ENCODE peak calls at places on chromosomes 11 and 22, in ten cellular contexts. Y is tibial artery; V is GM23248; K is neuronal stem cell; C is CD4-positive, alpha-beta memory T cell; Q is adrenal gland; D is IMR-90; O is astrocyte; U is uterus; S is transverse colon. F is an unnamed sample. For H3K36me3 and H3K4me1, the result is how much of the 10 kb centered on the place peaks cover.

GRCh38 chr11:40054631-40055030 is 1404.8 kb downstream of the LRRC4C start:
- DNase-seq in Y (no peak), V (no peak), K (no peak), C (no peak), Q (no peak), D (no peak), O (no peak), U (no peak), S (no peak), F (no peak)

GRCh38 chr11:102762414-102762813 is 18.0 kb downstream of the MMP10 start:
- DNase-seq in Y (no peak), V (peak), K (no peak), C (no peak), Q (no peak), D (peak), O (peak), U (no peak), S (no peak), F (no peak)

GRCh38 chr22:49011769-49012598 is 815.7 kb downstream of the BRD1 start:
- DNase-seq in Y (peak), V (no peak), K (no peak), C (no peak), Q (peak), D (no peak), O (no peak), U (no peak), S (no peak), F (no peak)

GRCh38 chr11:111663820-111664219 is 61.6 kb downstream of the SIK2 start:
- DNase-seq in Y (no peak), V (peak), K (no peak), C (no peak), Q (peak), D (no peak), O (peak), U (peak), S (peak), F (no peak)

GRCh38 chr11:57306156-57306876 is 18.4 kb downstream of the TNKS1BP1 start:
- DNase-seq in Y (no peak), V (peak), K (no peak), C (no peak), Q (no peak), D (peak), O (no peak), U (no peak), S (no peak), F (no peak)

GRCh38 chr22:39496131-39496838 is 5.8 kb upstream of the MIEF1 start:
- DNase-seq in Y (peak), V (peak), K (peak), C (peak), Q (peak), D (peak), O (peak), U (peak), S (peak), F (peak)

GRCh38 chr11:125401746-125402145 is 94.3 kb downstream of the FEZ1 start:
- DNase-seq in Y (no peak), V (peak), K (peak), C (no peak), Q (no peak), D (peak), O (no peak), U (no peak), S (no peak), F (no peak)

GRCh38 chr11:82174610-82175009 is 559.1 kb downstream of the FAM181B start:
- DNase-seq in Y (no peak), V (peak), K (no peak), C (no peak), Q (no peak), D (no peak), O (no peak), U (no peak), S (no peak), F (peak)

GRCh38 chr22:47146941-47147340 is 384.5 kb downstream of the TBC1D22A start:
- DNase-seq in Y (no peak), V (no peak), K (no peak), C (no peak), Q (no peak), D (no peak), O (no peak), U (no peak), S (no peak), F (no peak)

GRCh38 chr22:27913162-27913741 is 5.8 kb downstream of the PITPNB start:
- DNase-seq in Y (no peak), V (no peak), K (no peak), C (no peak), Q (no peak), D (peak), O (no peak), U (no peak), S (no peak), F (no peak)

DNA sequence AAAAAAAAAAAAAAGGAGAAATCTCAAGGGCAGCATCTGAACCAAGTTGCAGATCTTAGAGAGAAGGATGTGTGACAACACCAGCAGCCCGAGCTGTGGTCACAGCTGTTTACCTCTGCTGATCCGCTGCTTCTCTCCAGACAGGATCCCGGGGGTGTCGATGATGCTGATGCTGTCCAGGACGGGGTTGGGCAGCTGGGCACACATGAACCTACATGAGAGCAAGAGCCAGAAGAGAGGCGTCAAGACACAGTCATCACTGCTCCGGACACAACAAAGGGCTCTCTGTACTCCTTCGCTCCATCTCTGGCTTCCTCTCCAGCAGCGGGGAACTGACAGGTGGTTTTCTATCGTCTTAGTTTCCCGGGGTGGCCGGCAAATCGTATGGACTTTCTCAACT is 4.1 kb downstream of the EHD1 start:
- DNase-seq in Y (no peak), V (no peak), K (no peak), C (peak), Q (no peak), D (peak), O (peak), U (no peak), S (peak), F (no peak)
- H3K36me3 ChIP-seq in Y (under half), V (under half), K (under half), C (under half), Q (under half), D (under half), O (under half), U (under half), S (under half), F (under half)

GRCh38 chr11:2377511-2378443 is 667 bp downstream of the CD81 start:
- DNase-seq in Y (peak), V (peak), K (peak), C (no peak), Q (no peak), D (peak), O (peak), U (peak), S (peak), F (no peak)

GRCh38 chr11:2378527-2379210 is 1.6 kb downstream of the CD81 start:
- DNase-seq in Y (no peak), V (peak), K (no peak), C (no peak), Q (no peak), D (peak), O (peak), U (peak), S (no peak), F (no peak)

GRCh38 chr11:2380807-2381350 is 3.8 kb downstream of the CD81 start:
- DNase-seq in Y (peak), V (peak), K (no peak), C (no peak), Q (peak), D (no peak), O (no peak), U (peak), S (peak), F (no peak)

GRCh38 chr11:2380396-2380795 is 3.3 kb downstream of the CD81 start:
- DNase-seq in Y (no peak), V (no peak), K (no peak), C (no peak), Q (no peak), D (no peak), O (no peak), U (no peak), S (no peak), F (no peak)

DNA sequence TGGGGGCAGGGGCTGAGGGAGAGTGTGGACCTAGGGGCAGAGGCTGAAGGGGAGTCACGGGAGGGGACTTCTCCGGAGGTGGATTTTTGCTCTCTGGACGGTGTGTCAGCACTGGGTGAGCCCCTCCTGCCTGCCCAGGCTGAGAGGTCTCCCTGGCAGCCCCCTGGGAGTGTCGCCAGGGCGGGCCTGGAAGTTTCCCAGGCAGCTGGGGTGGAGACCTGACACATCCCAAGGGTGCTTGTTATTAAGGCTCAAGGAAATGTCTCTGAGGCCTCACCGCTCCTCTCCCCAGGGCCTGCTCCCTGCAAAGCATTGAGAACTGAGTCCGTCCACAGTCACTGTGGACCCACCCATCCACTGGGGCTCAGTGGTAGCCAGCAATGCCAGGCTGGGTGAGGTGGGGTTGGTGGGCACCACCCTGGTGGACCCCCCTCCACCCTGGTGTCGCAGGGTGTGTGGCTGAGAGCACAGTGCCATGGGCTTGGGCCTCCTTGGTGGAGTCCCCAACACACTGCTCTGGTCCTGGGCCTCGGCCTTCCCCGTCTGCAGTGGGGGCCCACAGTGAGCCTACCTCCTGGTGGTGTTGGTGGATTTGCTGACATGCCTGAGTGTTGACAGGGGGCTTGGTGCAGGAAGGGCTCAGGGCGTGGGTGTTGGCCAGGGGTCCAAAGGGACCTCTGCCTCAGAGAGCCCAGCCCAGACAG is 2.5 kb downstream of the CD81 start:
- DNase-seq in Y (no peak), V (peak), K (no peak), C (no peak), Q (no peak), D (no peak), O (no peak), U (no peak), S (no peak), F (no peak)
- H3K4me1 ChIP-seq in Y (half or more), V (under half), K (under half), C (half or more), Q (half or more), D (under half), O (under half), U (under half), S (half or more), F (under half)

DNA sequence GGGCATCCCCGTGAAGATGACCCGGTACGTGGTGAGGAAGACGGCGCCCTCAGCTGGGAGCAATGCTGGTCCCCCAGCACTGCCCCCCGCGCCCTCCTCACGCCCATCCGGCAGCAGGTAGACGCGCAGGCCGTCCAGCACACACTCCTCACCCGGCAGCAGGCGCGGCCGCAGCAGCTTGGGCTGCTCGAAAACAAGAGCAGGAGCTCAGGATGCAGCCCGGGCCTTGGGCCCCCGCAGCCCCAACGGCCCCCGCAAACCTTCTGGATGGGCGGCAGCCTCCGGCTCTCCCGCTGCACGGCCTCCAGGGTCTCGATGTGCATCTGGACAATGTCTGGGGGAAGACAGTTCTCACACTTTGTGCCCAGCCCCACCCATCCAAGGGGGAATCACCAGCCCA is 13.3 kb downstream of the SBF1 start:
- DNase-seq in Y (no peak), V (no peak), K (no peak), C (no peak), Q (no peak), D (no peak), O (no peak), U (no peak), S (no peak), F (no peak)
- H3K36me3 ChIP-seq in Y (half or more), V (under half), K (half or more), C (half or more), Q (under half), D (half or more), O (under half), U (under half), S (half or more), F (half or more)

GRCh38 chr11:44162662-44163061 is 67.2 kb downstream of the EXT2 start:
- DNase-seq in Y (no peak), V (no peak), K (no peak), C (no peak), Q (no peak), D (no peak), O (no peak), U (no peak), S (no peak), F (no peak)
- H3K4me1 ChIP-seq in Y (under half), V (under half), K (under half), C (under half), Q (under half), D (under half), O (under half), U (under half), S (under half), F (under half)

GRCh38 chr11:10484461-10485180 is 29.6 kb downstream of the AMPD3 start:
- DNase-seq in Y (peak), V (no peak), K (no peak), C (no peak), Q (peak), D (no peak), O (no peak), U (no peak), S (no peak), F (no peak)
- H3K36me3 ChIP-seq in Y (under half), V (under half), K (under half), C (half or more), Q (under half), D (under half), O (under half), U (under half), S (under half), F (under half)

DNA sequence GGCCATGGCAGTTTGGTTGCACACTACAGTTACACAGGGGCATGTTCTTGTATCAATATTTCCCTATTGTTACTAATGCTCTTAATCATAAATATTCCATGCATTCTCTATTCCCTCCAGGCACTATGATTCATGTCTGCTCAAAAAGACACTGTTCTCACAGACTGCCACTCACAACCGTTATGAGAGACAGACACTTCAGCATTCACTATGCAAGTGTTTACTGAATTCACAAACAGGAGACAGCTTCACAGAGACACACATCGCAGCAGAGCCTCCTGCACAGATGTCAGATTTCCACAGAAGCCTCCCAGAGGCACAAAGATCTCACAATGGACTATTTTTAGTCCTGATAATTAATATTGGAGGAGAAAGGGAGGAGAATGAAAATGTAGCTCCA is 930.4 kb downstream of the OPCML start:
- DNase-seq in Y (no peak), V (peak), K (no peak), C (no peak), Q (no peak), D (no peak), O (no peak), U (no peak), S (no peak), F (no peak)
- H3K4me1 ChIP-seq in Y (under half), V (under half), K (under half), C (under half), Q (under half), D (under half), O (under half), U (under half), S (under half), F (under half)

DNA sequence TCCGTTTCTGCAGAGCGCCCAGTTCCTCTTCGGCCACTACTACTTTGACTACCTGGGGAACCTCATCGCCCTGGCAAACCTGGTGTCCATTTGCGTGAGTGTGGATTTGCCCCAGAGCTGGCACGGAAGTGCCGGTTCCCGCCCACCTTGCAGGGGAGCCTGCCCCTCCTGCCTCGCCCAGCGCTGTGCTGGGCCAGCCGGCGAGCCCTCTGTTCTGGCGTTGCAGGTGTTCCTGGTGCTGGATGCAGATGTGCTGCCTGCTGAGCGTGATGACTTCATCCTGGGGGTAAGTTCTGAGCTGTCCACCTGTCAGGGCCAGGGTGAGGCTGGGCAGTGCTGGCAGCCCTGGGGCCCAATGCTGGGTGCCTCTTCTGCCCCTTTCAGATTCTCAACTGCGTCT is 29.8 kb downstream of the TPCN2 start:
- DNase-seq in Y (no peak), V (no peak), K (no peak), C (no peak), Q (no peak), D (no peak), O (no peak), U (no peak), S (no peak), F (no peak)
- H3K36me3 ChIP-seq in Y (under half), V (under half), K (under half), C (under half), Q (under half), D (under half), O (under half), U (under half), S (under half), F (under half)

GRCh38 chr11:17385926-17386325 is 2.5 kb downstream of the KCNJ11 start:
- DNase-seq in Y (no peak), V (no peak), K (no peak), C (no peak), Q (no peak), D (no peak), O (no peak), U (no peak), S (no peak), F (no peak)
- H3K4me1 ChIP-seq in Y (under half), V (under half), K (under half), C (under half), Q (under half), D (under half), O (under half), U (under half), S (under half), F (under half)